ENCODE peak calls at places on chromosomes 13 and 19, in seven cellular contexts. T is lower leg skin, X is uterus, D is adrenal gland, W is thyroid gland, L is IMR-90, B is right lobe of liver. U is an unnamed sample.

GRCh38 chr13:99196466-99197256 is 4.0 kb upstream of the UBAC2 start:
- DNase-seq in L (no peak), B (no peak), X (no peak), D (no peak), T (peak; percentile 9), W (no peak), U (no peak)

GRCh38 chr13:63910406-63910957 is 2494.8 kb upstream of the PCDH20 start:
- DNase-seq in W (peak; percentile 48), X (no peak), B (no peak), L (peak; percentile 7), T (no peak), D (no peak), U (no peak)

GRCh38 chr13:23654111-23655110 is 84.2 kb downstream of the TNFRSF19 start:
- DNase-seq in D (no peak), B (no peak), L (peak; percentile 80), W (no peak), X (no peak), T (peak; percentile 38), U (no peak)

GRCh38 chr13:36098080-36098479 is 33.1 kb downstream of the DCLK1 start:
- DNase-seq in X (no peak), W (no peak), T (no peak), L (no peak), D (no peak), B (no peak), U (no peak)

GRCh38 chr13:41310963-41311606 is at the start of gene NAA16:
- DNase-seq in T (peak; percentile 79), D (peak; percentile 94), B (peak; percentile 91), X (peak; percentile 89), L (peak; percentile 90), W (peak; percentile 89), U (peak; percentile 47)

GRCh38 chr19:32581704-32582164 is 744 bp downstream of the PDCD5 start:
- DNase-seq in B (peak; percentile 59), D (peak; percentile 38), T (no peak), X (peak; percentile 28), L (peak; percentile 66), W (no peak), U (no peak)

GRCh38 chr13:44762946-44763345 is 186.8 kb upstream of the TSC22D1 start:
- DNase-seq in X (no peak), D (no peak), T (no peak), L (peak; percentile 45), B (no peak), W (no peak), U (no peak)

GRCh38 chr13:26247011-26247410 is 6.9 kb upstream of the CDK8 start:
- DNase-seq in D (no peak), B (no peak), W (no peak), L (no peak), X (no peak), T (no peak), U (no peak)

GRCh38 chr13:111270765-111271164 is 49.7 kb upstream of the TEX29 start:
- DNase-seq in W (no peak), D (no peak), L (peak; percentile 55), X (no peak), T (no peak), B (no peak), U (no peak)

GRCh38 chr13:20981370-20982095 is 79.0 kb upstream of the XPO4 start:
- DNase-seq in W (no peak), B (no peak), D (no peak), T (no peak), L (no peak), X (no peak), U (no peak)

GRCh38 chr13:109744512-109745051 is 41.8 kb downstream of the IRS2 start:
- DNase-seq in D (peak; percentile 96), W (peak; percentile 69), L (peak; percentile 92), X (peak; percentile 80), B (no peak), T (no peak), U (no peak)

GRCh38 chr19:17677002-17677401 is 11.2 kb downstream of the UNC13A start:
- DNase-seq in D (no peak), L (no peak), W (no peak), T (no peak), B (no peak), X (no peak), U (no peak)
- TF ChIP-seq POLR2A in D (no peak), L (no peak), W (no peak), T (no peak), B (no peak), X (no peak), U (no peak)

GRCh38 chr19:43766755-43767043 is 11.9 kb upstream of the SMG9 start:
- DNase-seq in X (no peak), B (no peak), D (no peak), L (no peak), W (no peak), T (no peak), U (no peak)

GRCh38 chr19:43762814-43763213 is 8.1 kb upstream of the SMG9 start:
- DNase-seq in W (no peak), X (no peak), T (no peak), L (no peak), B (no peak), D (no peak), U (no peak)

GRCh38 chr19:43763473-43763939 is 8.7 kb upstream of the SMG9 start:
- DNase-seq in X (no peak), L (peak; percentile 45), T (no peak), B (peak; percentile 33), D (peak; percentile 41), W (no peak), U (no peak)

GRCh38 chr19:43767316-43767715 is 12.6 kb upstream of the SMG9 start:
- DNase-seq in D (no peak), W (no peak), L (no peak), B (no peak), T (no peak), X (no peak), U (no peak)

GRCh38 chr19:43765109-43765876 is 10.5 kb upstream of the SMG9 start:
- DNase-seq in B (peak; percentile 37), T (peak; percentile 71), X (peak; percentile 30), L (peak; percentile 97), D (peak; percentile 91), W (no peak), U (no peak)
- TF ChIP-seq POLR2A in B (no peak), T (no peak), X (no peak), L (no peak), D (no peak), W (no peak), U (peak; percentile 42)

GRCh38 chr19:14542721-14543328 is 13.4 kb downstream of the TECR start:
- DNase-seq in D (no peak), L (no peak), B (no peak), W (no peak), X (no peak), T (no peak), U (no peak)

GRCh38 chr19:14545716-14546082 is 16.3 kb downstream of the TECR start:
- DNase-seq in B (no peak), L (no peak), T (no peak), W (no peak), D (no peak), X (no peak), U (no peak)

GRCh38 chr19:14544047-14544446 is 14.7 kb downstream of the TECR start:
- DNase-seq in X (no peak), B (no peak), T (no peak), D (no peak), W (no peak), L (no peak), U (no peak)

GRCh38 chr19:14540741-14541525 is 11.5 kb downstream of the TECR start:
- DNase-seq in L (no peak), X (no peak), W (no peak), B (no peak), T (no peak), D (no peak), U (no peak)

DNA sequence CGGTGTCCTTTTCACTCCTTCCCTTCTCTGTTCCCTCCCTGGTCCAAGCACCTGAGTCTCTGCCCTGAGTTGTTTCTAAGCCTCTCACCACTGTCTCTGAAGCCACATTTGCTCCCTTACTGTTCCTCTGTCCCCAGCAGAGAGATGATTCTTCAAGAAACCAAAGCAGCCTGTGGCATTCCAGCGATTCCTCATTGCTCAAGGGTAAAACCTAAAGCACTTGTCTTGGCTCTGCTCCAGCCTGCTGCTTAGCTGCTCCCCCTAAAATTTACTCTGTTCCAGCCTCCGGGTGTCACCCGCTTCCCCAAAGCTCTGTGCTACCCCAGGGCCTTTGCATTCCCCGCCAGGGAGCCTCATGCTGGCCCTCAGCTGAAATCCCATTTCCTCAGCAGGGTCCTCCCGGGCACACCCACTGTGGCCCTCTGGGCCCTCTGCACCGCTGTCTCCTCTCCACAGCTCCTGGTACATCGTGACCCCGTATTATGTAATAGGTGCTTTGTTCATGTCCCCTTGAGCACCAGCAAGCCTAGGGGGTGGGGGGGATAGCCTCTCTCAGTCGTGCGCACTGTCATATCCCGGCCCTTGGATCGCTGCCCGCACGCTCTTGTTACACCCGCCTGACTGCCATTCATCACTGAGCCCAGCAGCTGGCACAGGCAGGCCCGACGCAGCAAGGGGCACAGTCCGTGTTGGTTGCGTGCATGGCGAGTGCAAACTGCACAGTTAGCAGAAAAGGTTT is 15.8 kb downstream of the TECR start:
- DNase-seq in T (no peak), B (peak; percentile 94), D (peak; percentile 96), L (no peak), W (peak; percentile 98), X (no peak), U (no peak)
- TF ChIP-seq POLR2A in T (no peak), B (no peak), D (no peak), L (no peak), W (no peak), X (no peak), U (no peak)

GRCh38 chr19:3984908-3985642 is at the start of gene EEF2:
- DNase-seq in L (peak; percentile 87), D (peak; percentile 89), W (peak; percentile 82), X (peak; percentile 90), B (peak; percentile 93), T (peak; percentile 82), U (peak; percentile 35)

GRCh38 chr19:3984584-3984907 is 717 bp downstream of the EEF2 start:
- DNase-seq in D (no peak), T (peak; percentile 17), B (no peak), X (no peak), L (no peak), W (no peak), U (no peak)

GRCh38 chr19:3982701-3983541 is 2.3 kb downstream of the EEF2 start:
- DNase-seq in B (no peak), D (peak; percentile 49), L (peak; percentile 74), X (no peak), W (no peak), T (peak; percentile 26), U (no peak)

GRCh38 chr19:3983542-3983914 is 1.7 kb downstream of the EEF2 start:
- DNase-seq in X (no peak), B (no peak), D (no peak), W (no peak), T (no peak), L (no peak), U (no peak)

GRCh38 chr19:3983936-3984583 is 1.2 kb downstream of the EEF2 start:
- DNase-seq in T (peak; percentile 19), B (peak; percentile 92), W (peak; percentile 37), X (no peak), D (peak; percentile 90), L (peak; percentile 47), U (no peak)
- TF ChIP-seq POLR2A in T (no peak), B (peak; percentile 69), W (no peak), X (no peak), D (no peak), L (no peak), U (no peak)

GRCh38 chr19:939439-939838 is 13.6 kb downstream of the ARID3A start:
- DNase-seq in T (no peak), D (no peak), L (no peak), B (no peak), X (no peak), W (no peak), U (no peak)
- TF ChIP-seq POLR2A in T (no peak), D (no peak), L (no peak), B (no peak), X (no peak), W (no peak), U (no peak)

U was measured in esophagus squamous epithelium.